ENCODE peak calls at places on chromosomes 4 and X, in five cellular contexts. One of them, this sample, is unnamed.

GRCh38 chr4:65943076-65943475 is 272.8 kb upstream of the EPHA5 start:
- DNase-seq in fibroblast of lung: peak
- DNase-seq in adipocyte: peak
- DNase-seq in GM12865: no peak
- DNase-seq in GM06990: no peak
- DNase-seq in this sample: no peak

GRCh38 chr4:60897415-60897814 is 302.7 kb upstream of the ADGRL3 start:
- DNase-seq in fibroblast of lung: peak
- DNase-seq in adipocyte: no peak
- DNase-seq in GM12865: no peak
- DNase-seq in GM06990: no peak
- DNase-seq in this sample: no peak

GRCh38 chrX:40479777-40480318 is 100.9 kb upstream of the ATP6AP2 start:
- DNase-seq in fibroblast of lung: no peak
- DNase-seq in adipocyte: no peak
- DNase-seq in GM12865: no peak
- DNase-seq in GM06990: no peak
- DNase-seq in this sample: peak

GRCh38 chr4:140739971-140740370 is 16.2 kb downstream of the TBC1D9 start:
- DNase-seq in fibroblast of lung: peak
- DNase-seq in adipocyte: no peak
- DNase-seq in GM12865: no peak
- DNase-seq in GM06990: no peak
- DNase-seq in this sample: no peak

GRCh38 chr4:56958111-56958517 is 19.3 kb downstream of the NOA1 start:
- DNase-seq in fibroblast of lung: peak
- DNase-seq in adipocyte: peak
- DNase-seq in GM12865: no peak
- DNase-seq in GM06990: no peak
- DNase-seq in this sample: peak

GRCh38 chrX:66638591-66639500 is at the start of gene EDA2R:
- DNase-seq in fibroblast of lung: peak
- DNase-seq in adipocyte: peak
- DNase-seq in GM12865: peak
- DNase-seq in GM06990: peak
- DNase-seq in this sample: peak

GRCh38 chr4:56206258-56206657 is 181.0 kb downstream of the AASDH start:
- DNase-seq in fibroblast of lung: no peak
- DNase-seq in adipocyte: no peak
- DNase-seq in GM12865: no peak
- DNase-seq in GM06990: no peak
- DNase-seq in this sample: no peak

GRCh38 chrX:16433021-16433420 is 216.9 kb upstream of the S100G start:
- DNase-seq in fibroblast of lung: no peak
- DNase-seq in adipocyte: no peak
- DNase-seq in GM12865: no peak
- DNase-seq in GM06990: no peak
- DNase-seq in this sample: no peak

GRCh38 chr4:181289203-181289602 is 954.0 kb upstream of the TENM3 start:
- DNase-seq in fibroblast of lung: no peak
- DNase-seq in adipocyte: no peak
- DNase-seq in GM12865: no peak
- DNase-seq in GM06990: no peak
- DNase-seq in this sample: no peak

GRCh38 chr4:1321486-1321885 is 25.5 kb upstream of the UVSSA start:
- DNase-seq in fibroblast of lung: no peak
- DNase-seq in adipocyte: no peak
- DNase-seq in GM12865: no peak
- DNase-seq in GM06990: no peak
- DNase-seq in this sample: no peak

GRCh38 chr4:149765630-149766029 is 50.0 kb downstream of the IQCM start:
- DNase-seq in fibroblast of lung: peak
- DNase-seq in adipocyte: peak
- DNase-seq in GM12865: no peak
- DNase-seq in GM06990: no peak
- DNase-seq in this sample: peak

GRCh38 chr4:92387459-92388069 is 83.8 kb downstream of the GRID2 start:
- DNase-seq in fibroblast of lung: peak
- DNase-seq in adipocyte: peak
- DNase-seq in GM12865: peak
- DNase-seq in GM06990: no peak
- DNase-seq in this sample: no peak

GRCh38 chr4:133154725-133155124 is 5.6 kb downstream of the PCDH10 start:
- DNase-seq in fibroblast of lung: peak
- DNase-seq in adipocyte: peak
- DNase-seq in GM12865: peak
- DNase-seq in GM06990: no peak
- DNase-seq in this sample: no peak

GRCh38 chrX:72621163-72621562 is 48.5 kb upstream of the HDAC8 start:
- DNase-seq in fibroblast of lung: no peak
- DNase-seq in adipocyte: peak
- DNase-seq in GM12865: no peak
- DNase-seq in GM06990: no peak
- DNase-seq in this sample: no peak

GRCh38 chr4:149781150-149781549 is 34.5 kb downstream of the IQCM start:
- DNase-seq in fibroblast of lung: peak
- DNase-seq in adipocyte: peak
- DNase-seq in GM12865: no peak
- DNase-seq in GM06990: no peak
- DNase-seq in this sample: peak

GRCh38 chrX:116276191-116276700 is 105.7 kb downstream of the AGTR2 start:
- DNase-seq in fibroblast of lung: no peak
- DNase-seq in adipocyte: no peak
- DNase-seq in GM12865: no peak
- DNase-seq in GM06990: no peak
- DNase-seq in this sample: no peak

GRCh38 chr4:8110071-8110986 is 48.3 kb downstream of the ABLIM2 start:
- DNase-seq in fibroblast of lung: peak
- DNase-seq in adipocyte: no peak
- DNase-seq in GM12865: peak
- DNase-seq in GM06990: no peak
- DNase-seq in this sample: no peak

GRCh38 chr4:166146806-166147540 is 273.9 kb downstream of the TLL1 start:
- DNase-seq in fibroblast of lung: no peak
- DNase-seq in adipocyte: no peak
- DNase-seq in GM12865: no peak
- DNase-seq in GM06990: no peak
- DNase-seq in this sample: no peak

GRCh38 chr4:53932784-53933183 is 131.6 kb downstream of the CHIC2 start:
- DNase-seq in fibroblast of lung: peak
- DNase-seq in adipocyte: peak
- DNase-seq in GM12865: no peak
- DNase-seq in GM06990: no peak
- DNase-seq in this sample: peak

GRCh38 chr4:154433543-154433942 is 58.1 kb downstream of the DCHS2 start:
- DNase-seq in fibroblast of lung: no peak
- DNase-seq in adipocyte: no peak
- DNase-seq in GM12865: no peak
- DNase-seq in GM06990: no peak
- DNase-seq in this sample: no peak

GRCh38 chr4:155960522-155960921 is 6.9 kb upstream of the CTSO start:
- DNase-seq in fibroblast of lung: peak
- DNase-seq in adipocyte: no peak
- DNase-seq in GM12865: no peak
- DNase-seq in GM06990: no peak
- DNase-seq in this sample: no peak

GRCh38 chrX:21638311-21638710 is 19.8 kb downstream of the KLHL34 start:
- DNase-seq in fibroblast of lung: peak
- DNase-seq in adipocyte: no peak
- DNase-seq in GM12865: no peak
- DNase-seq in GM06990: no peak
- DNase-seq in this sample: no peak

GRCh38 chr4:95506264-95506663 is 42.5 kb downstream of the UNC5C start:
- DNase-seq in fibroblast of lung: peak
- DNase-seq in adipocyte: no peak
- DNase-seq in GM12865: no peak
- DNase-seq in GM06990: no peak
- DNase-seq in this sample: no peak

GRCh38 chrX:130165181-130165702 is 399 bp downstream of the AIFM1 start:
- DNase-seq in fibroblast of lung: peak
- DNase-seq in adipocyte: peak
- DNase-seq in GM12865: no peak
- DNase-seq in GM06990: no peak
- DNase-seq in this sample: no peak

GRCh38 chr4:121190389-121190788 is 26.3 kb upstream of the TNIP3 start:
- DNase-seq in fibroblast of lung: no peak
- DNase-seq in adipocyte: no peak
- DNase-seq in GM12865: no peak
- DNase-seq in GM06990: no peak
- DNase-seq in this sample: no peak

GRCh38 chr4:121189811-121190210 is 25.7 kb upstream of the TNIP3 start:
- DNase-seq in fibroblast of lung: no peak
- DNase-seq in adipocyte: no peak
- DNase-seq in GM12865: peak
- DNase-seq in GM06990: peak
- DNase-seq in this sample: no peak

GRCh38 chr4:121192013-121192412 is 27.9 kb upstream of the TNIP3 start:
- DNase-seq in fibroblast of lung: peak
- DNase-seq in adipocyte: no peak
- DNase-seq in GM12865: no peak
- DNase-seq in GM06990: no peak
- DNase-seq in this sample: no peak

GRCh38 chr4:121191351-121191750 is 27.2 kb upstream of the TNIP3 start:
- DNase-seq in fibroblast of lung: no peak
- DNase-seq in adipocyte: no peak
- DNase-seq in GM12865: no peak
- DNase-seq in GM06990: no peak
- DNase-seq in this sample: no peak

GRCh38 chr4:121192500-121192899 is 28.4 kb upstream of the TNIP3 start:
- DNase-seq in fibroblast of lung: peak
- DNase-seq in adipocyte: peak
- DNase-seq in GM12865: peak
- DNase-seq in GM06990: no peak
- DNase-seq in this sample: no peak
- H3K4me3 ChIP-seq in fibroblast of lung: peak
- H3K4me3 ChIP-seq in adipocyte: peak
- H3K4me3 ChIP-seq in GM12865: no peak
- H3K4me3 ChIP-seq in GM06990: no peak
- H3K4me3 ChIP-seq in this sample: no peak

GRCh38 chr4:107856901-107857300 is 32.2 kb downstream of the SGMS2 start:
- DNase-seq in fibroblast of lung: no peak
- DNase-seq in adipocyte: peak
- DNase-seq in GM12865: no peak
- DNase-seq in GM06990: no peak
- DNase-seq in this sample: no peak

GRCh38 chr4:107854326-107855030 is 29.7 kb downstream of the SGMS2 start:
- DNase-seq in fibroblast of lung: peak
- DNase-seq in adipocyte: peak
- DNase-seq in GM12865: no peak
- DNase-seq in GM06990: no peak
- DNase-seq in this sample: no peak

GRCh38 chr4:107850438-107850837 is 25.7 kb downstream of the SGMS2 start:
- DNase-seq in fibroblast of lung: no peak
- DNase-seq in adipocyte: no peak
- DNase-seq in GM12865: no peak
- DNase-seq in GM06990: no peak
- DNase-seq in this sample: no peak

GRCh38 chr4:107855723-107856122 is 31.0 kb downstream of the SGMS2 start:
- DNase-seq in fibroblast of lung: no peak
- DNase-seq in adipocyte: no peak
- DNase-seq in GM12865: no peak
- DNase-seq in GM06990: no peak
- DNase-seq in this sample: no peak

DNA sequence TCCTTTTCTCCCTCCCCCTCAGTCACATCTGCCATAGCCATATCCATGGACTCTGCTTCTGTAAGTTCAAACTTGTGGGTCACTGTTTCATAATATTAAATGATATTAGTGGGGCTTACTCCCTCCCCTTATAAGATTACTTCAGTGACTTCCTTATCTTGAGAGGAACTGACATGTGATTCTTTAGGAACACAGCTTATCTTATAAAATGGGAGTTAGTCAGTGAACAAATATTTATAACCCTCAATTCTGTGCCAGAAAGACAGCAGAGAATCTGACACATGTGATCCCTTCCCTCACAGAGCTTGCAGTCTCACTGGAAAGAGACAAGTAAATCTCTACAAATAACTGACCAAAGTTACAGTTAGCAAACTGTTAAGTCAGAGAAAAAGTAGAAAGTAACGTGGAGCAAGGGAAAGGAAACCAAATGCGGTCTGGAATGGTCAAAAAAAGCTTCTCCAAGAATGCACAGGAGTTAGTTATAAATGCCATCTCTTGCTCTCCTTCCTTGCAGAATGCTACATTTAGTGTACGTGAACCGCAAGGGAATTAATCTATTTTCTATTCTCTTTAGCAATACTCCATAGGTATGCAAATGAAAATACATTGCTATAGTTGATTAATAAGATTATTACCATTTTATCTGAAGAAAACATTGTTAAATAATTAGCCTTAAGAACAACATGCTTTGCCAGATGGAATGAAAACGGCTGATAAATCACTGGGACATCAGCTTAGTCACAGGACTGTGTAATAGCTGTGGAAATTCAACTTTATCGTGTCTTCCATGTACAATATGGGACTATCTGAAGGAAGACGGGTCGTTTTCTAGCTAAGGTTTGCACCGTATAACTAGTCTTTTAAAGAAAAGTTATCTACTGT is 29.0 kb downstream of the SGMS2 start:
- DNase-seq in fibroblast of lung: peak
- DNase-seq in adipocyte: peak
- DNase-seq in GM12865: no peak
- DNase-seq in GM06990: no peak
- DNase-seq in this sample: no peak
- H3K4me3 ChIP-seq in fibroblast of lung: no peak
- H3K4me3 ChIP-seq in adipocyte: peak
- H3K4me3 ChIP-seq in GM12865: no peak
- H3K4me3 ChIP-seq in GM06990: no peak
- H3K4me3 ChIP-seq in this sample: no peak

GRCh38 chr4:82901129-82901718 is 689 bp downstream of the THAP9 start:
- DNase-seq in fibroblast of lung: no peak
- DNase-seq in adipocyte: no peak
- DNase-seq in GM12865: no peak
- DNase-seq in GM06990: no peak
- DNase-seq in this sample: no peak

GRCh38 chr4:82900016-82900334 is 560 bp upstream of the THAP9 start:
- DNase-seq in fibroblast of lung: peak
- DNase-seq in adipocyte: peak
- DNase-seq in GM12865: peak
- DNase-seq in GM06990: no peak
- DNase-seq in this sample: no peak

GRCh38 chr4:82898322-82899243 is 2.0 kb upstream of the THAP9 start:
- DNase-seq in fibroblast of lung: peak
- DNase-seq in adipocyte: peak
- DNase-seq in GM12865: peak
- DNase-seq in GM06990: no peak
- DNase-seq in this sample: peak

GRCh38 chr4:82900335-82901128 is at the start of gene THAP9:
- DNase-seq in fibroblast of lung: peak
- DNase-seq in adipocyte: peak
- DNase-seq in GM12865: peak
- DNase-seq in GM06990: peak
- DNase-seq in this sample: peak

GRCh38 chr4:82899339-82899738 is 1.2 kb upstream of the THAP9 start:
- DNase-seq in fibroblast of lung: no peak
- DNase-seq in adipocyte: peak
- DNase-seq in GM12865: no peak
- DNase-seq in GM06990: no peak
- DNase-seq in this sample: no peak
- H3K4me3 ChIP-seq in fibroblast of lung: peak
- H3K4me3 ChIP-seq in adipocyte: peak
- H3K4me3 ChIP-seq in GM12865: peak
- H3K4me3 ChIP-seq in GM06990: peak
- H3K4me3 ChIP-seq in this sample: peak

GRCh38 chr4:82786794-82787193 is 11.8 kb downstream of the SCD5 start:
- DNase-seq in fibroblast of lung: no peak
- DNase-seq in adipocyte: no peak
- DNase-seq in GM12865: no peak
- DNase-seq in GM06990: no peak
- DNase-seq in this sample: no peak
- H3K4me3 ChIP-seq in fibroblast of lung: no peak
- H3K4me3 ChIP-seq in adipocyte: no peak
- H3K4me3 ChIP-seq in GM12865: no peak
- H3K4me3 ChIP-seq in GM06990: no peak
- H3K4me3 ChIP-seq in this sample: no peak

This sample was measured in MG63.